ENCODE peak calls at places on chromosomes 11 and 22, in ten cellular contexts. D, Y, I, M, R, Z, E, A, V and G are unnamed samples.

GRCh38 chr22:28711820-28712777 is 29.5 kb downstream of the CHEK2 start:
- DNase-seq in I (no peak), M (peak), A (peak), D (no peak), Z (peak), E (no peak), R (no peak), V (no peak), Y (peak), G (peak)

GRCh38 chr11:74322667-74323066 is 11.2 kb upstream of the P4HA3 start:
- DNase-seq in I (no peak), V (no peak), A (peak), R (no peak), Z (peak), M (no peak), E (no peak), D (peak), Y (no peak), G (peak)

GRCh38 chr11:9562716-9563115 is 10.8 kb upstream of the WEE1 start:
- DNase-seq in A (no peak), D (no peak), Y (no peak), Z (no peak), R (no peak), V (no peak), M (no peak), I (peak), E (no peak), G (no peak)

GRCh38 chr11:57150454-57150917 is 31.3 kb upstream of the LRRC55 start:
- DNase-seq in I (no peak), Y (no peak), M (peak), E (no peak), D (no peak), A (peak), Z (peak), V (no peak), R (no peak), G (peak)

GRCh38 chr11:8225589-8226036 is 38.1 kb downstream of the LMO1 start:
- DNase-seq in Z (peak), D (peak), A (peak), Y (peak), M (peak), V (peak), R (peak), I (peak), E (peak), G (peak)

GRCh38 chr22:18121436-18122253 is 11.0 kb downstream of the TUBA8 start:
- DNase-seq in D (no peak), Z (no peak), E (no peak), A (no peak), V (no peak), I (no peak), R (no peak), Y (no peak), M (no peak), G (no peak)

GRCh38 chr22:18024276-18024939 is at the start of gene MICAL3:
- DNase-seq in R (peak), E (peak), D (peak), M (peak), I (peak), Y (peak), A (peak), Z (peak), V (peak), G (peak)

GRCh38 chr22:45441158-45441557 is 27.7 kb downstream of the RIBC2 start:
- DNase-seq in R (peak), M (peak), A (peak), V (no peak), E (peak), Z (no peak), D (peak), Y (peak), I (peak), G (peak)

GRCh38 chr11:18248561-18248960 is at the start of gene SAA2:
- DNase-seq in Z (no peak), I (no peak), E (no peak), D (no peak), Y (no peak), M (peak), A (peak), V (no peak), R (no peak), G (no peak)

GRCh38 chr11:66847461-66848232 is 4.4 kb downstream of the RCE1 start:
- DNase-seq in I (no peak), M (no peak), E (no peak), A (no peak), R (no peak), Y (no peak), V (no peak), Z (no peak), D (no peak), G (no peak)

GRCh38 chr22:27670701-27671412 is 130.7 kb downstream of the MN1 start:
- DNase-seq in A (no peak), Z (no peak), V (no peak), M (no peak), E (no peak), D (peak), R (no peak), Y (no peak), I (no peak), G (no peak)

GRCh38 chr11:31875861-31876625 is 64.9 kb upstream of the PAX6 start:
- DNase-seq in V (no peak), M (no peak), E (no peak), R (no peak), I (no peak), D (no peak), A (no peak), Y (no peak), Z (peak), G (no peak)

GRCh38 chr22:46443850-46444389 is 93.5 kb downstream of the CELSR1 start:
- DNase-seq in I (no peak), V (no peak), M (no peak), E (no peak), Z (no peak), A (no peak), D (no peak), R (no peak), Y (no peak), G (no peak)

GRCh38 chr11:15893080-15893492 is 463.3 kb downstream of the SOX6 start:
- DNase-seq in I (no peak), A (peak), R (no peak), Z (peak), E (no peak), M (peak), Y (no peak), D (no peak), V (no peak), G (peak)

GRCh38 chr11:27660171-27660570 is 40.1 kb downstream of the BDNF start:
- DNase-seq in I (no peak), V (no peak), M (no peak), D (no peak), A (peak), Y (no peak), Z (no peak), E (no peak), R (no peak), G (no peak)

GRCh38 chr22:20429254-20430100 is 8.1 kb downstream of the SCARF2 start:
- DNase-seq in D (peak), V (peak), Y (no peak), Z (no peak), M (no peak), A (no peak), E (peak), I (peak), R (peak), G (no peak)

GRCh38 chr22:22692707-22693530 is 48.5 kb downstream of the GGTLC2 start:
- DNase-seq in R (peak), V (peak), I (peak), M (peak), A (peak), Z (peak), Y (peak), D (no peak), E (no peak), G (peak)